ENCODE peak calls at places on chromosomes 12 and 14, in seven cellular contexts. S is BJ, M is endodermal cell, C is psoas muscle, E is astrocyte, H is IMR-90, P is RWPE2. X is an unnamed sample. For H3K27me3, the result is how much of the 10 kb centered on the place peaks cover.

GRCh38 chr14:88346048-88346639 is 23.1 kb upstream of the KCNK10 start:
- DNase-seq in S (peak), M (no peak), C (no peak), E (no peak), H (no peak), P (no peak), X (peak)

GRCh38 chr12:76153616-76154015 is 69.1 kb upstream of the NAP1L1 start:
- DNase-seq in S (no peak), M (no peak), C (no peak), E (no peak), H (no peak), P (no peak), X (no peak)

GRCh38 chr12:131830335-131831020 is 2.3 kb downstream of the MMP17 start:
- DNase-seq in S (no peak), M (peak), C (peak), E (peak), H (peak), P (peak), X (peak)

GRCh38 chr12:104410326-104410725 is 46.4 kb upstream of the CHST11 start:
- DNase-seq in S (no peak), M (no peak), C (no peak), E (no peak), H (no peak), P (no peak), X (peak)

GRCh38 chr12:1928439-1929121 is 10.1 kb upstream of the CACNA2D4 start:
- DNase-seq in S (no peak), M (peak), C (no peak), E (no peak), H (no peak), P (no peak), X (no peak)

GRCh38 chr12:6233121-6233971 is 33.1 kb downstream of the CD9 start:
- DNase-seq in S (no peak), M (no peak), C (peak), E (no peak), H (no peak), P (no peak), X (no peak)

GRCh38 chr12:15754233-15754632 is 35.0 kb downstream of the EPS8 start:
- DNase-seq in S (no peak), M (no peak), C (no peak), E (peak), H (peak), P (no peak), X (no peak)

GRCh38 chr14:36522347-36522971 is 2.4 kb upstream of the NKX2-1 start:
- DNase-seq in S (no peak), M (peak), C (no peak), E (no peak), H (no peak), P (no peak), X (no peak)

GRCh38 chr14:80202888-80203562 is 8.3 kb downstream of the DIO2 start:
- DNase-seq in S (no peak), M (peak), C (peak), E (no peak), H (no peak), P (peak), X (peak)

GRCh38 chr12:79300199-79300568 is 390.6 kb downstream of the PAWR start:
- DNase-seq in S (no peak), M (no peak), C (no peak), E (peak), H (peak), P (no peak), X (peak)

GRCh38 chr14:74019743-74020142 is 594 bp downstream of the BBOF1 start:
- DNase-seq in S (peak), M (no peak), C (no peak), E (peak), H (peak), P (no peak), X (no peak)

GRCh38 chr12:29662737-29663323 is 120.9 kb downstream of the TMTC1 start:
- DNase-seq in S (no peak), M (no peak), C (no peak), E (no peak), H (no peak), P (no peak), X (no peak)

GRCh38 chr14:95235351-95235750 is 78.0 kb upstream of the DICER1 start:
- DNase-seq in S (no peak), M (no peak), C (no peak), E (no peak), H (no peak), P (no peak), X (no peak)

GRCh38 chr12:89352242-89352491 is 134 bp downstream of the DUSP6 start:
- DNase-seq in S (no peak), M (no peak), C (no peak), E (no peak), H (no peak), P (no peak), X (no peak)

GRCh38 chr12:57627504-57628279 is 5.3 kb downstream of the B4GALNT1 start:
- DNase-seq in S (no peak), M (peak), C (peak), E (no peak), H (no peak), P (peak), X (no peak)

GRCh38 chr12:57630891-57631433 is 2.0 kb downstream of the B4GALNT1 start:
- DNase-seq in S (no peak), M (peak), C (no peak), E (no peak), H (no peak), P (no peak), X (no peak)

GRCh38 chr12:57628280-57629191 is 4.5 kb downstream of the B4GALNT1 start:
- DNase-seq in S (no peak), M (peak), C (peak), E (no peak), H (no peak), P (peak), X (no peak)

GRCh38 chr12:57631566-57632368 is 1.2 kb downstream of the B4GALNT1 start:
- DNase-seq in S (no peak), M (no peak), C (peak), E (no peak), H (no peak), P (no peak), X (no peak)

DNA sequence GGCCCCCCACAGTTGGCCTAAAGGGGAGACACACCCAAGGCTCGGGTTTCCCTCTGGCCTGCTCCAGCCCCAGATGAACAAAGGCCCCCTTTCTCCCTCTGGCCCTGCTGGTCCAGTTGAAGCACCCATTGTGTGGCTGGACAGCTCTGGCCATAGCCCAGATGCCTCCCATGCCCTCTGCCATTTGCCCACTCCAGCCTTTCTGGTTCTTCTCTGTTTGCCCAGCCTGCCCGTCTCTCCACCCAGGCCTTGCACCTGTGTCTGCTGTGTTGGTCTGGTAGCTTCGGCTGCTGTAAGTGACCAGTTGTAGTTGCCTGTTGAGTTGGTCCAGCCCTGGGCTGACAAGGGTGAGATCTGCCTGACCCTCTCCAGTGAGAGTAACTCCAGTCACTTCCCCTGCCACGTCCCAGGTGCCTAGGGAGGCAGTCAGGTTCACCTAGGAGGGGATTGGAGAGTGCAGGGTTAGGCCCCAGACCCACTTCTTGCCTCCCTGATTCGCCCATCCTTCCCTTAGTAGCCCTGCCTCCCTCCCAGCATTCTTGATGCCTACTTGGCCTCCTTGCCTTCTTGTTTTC is 3.0 kb downstream of the B4GALNT1 start:
- DNase-seq in S (no peak), M (peak), C (peak), E (no peak), H (no peak), P (no peak), X (no peak)
- H3K27me3 ChIP-seq in S (under half), M (half or more), C (under half), E (half or more), H (half or more), P (under half), X (under half)

DNA sequence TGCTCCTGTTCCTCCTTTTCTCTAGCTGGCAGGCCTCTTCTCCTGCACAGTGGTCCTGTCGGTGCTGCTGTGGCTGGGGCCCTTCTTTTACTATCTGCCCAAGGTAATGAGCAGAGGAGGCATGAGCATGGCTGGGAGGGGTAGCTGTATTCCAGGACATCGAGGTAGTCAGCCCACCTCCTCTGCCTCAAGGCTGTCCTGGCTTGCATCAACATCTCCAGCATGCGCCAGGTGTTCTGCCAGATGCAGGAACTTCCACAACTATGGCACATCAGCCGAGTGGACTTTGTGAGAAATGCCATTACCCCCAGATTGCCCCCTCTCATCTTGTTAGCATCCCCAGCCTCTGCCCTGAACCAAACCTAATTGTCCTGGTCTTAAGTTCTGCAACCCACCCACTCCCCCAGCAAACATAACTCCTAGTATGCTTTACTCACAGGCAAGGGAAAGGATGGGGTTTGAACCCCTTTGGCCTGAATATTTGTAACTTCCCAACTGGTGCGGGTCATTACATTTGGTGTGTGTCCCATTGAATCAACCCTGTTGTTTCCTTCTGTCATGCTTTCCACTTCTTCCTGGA is 9.1 kb downstream of the B4GALNT1 start:
- DNase-seq in S (no peak), M (no peak), C (no peak), E (no peak), H (no peak), P (no peak), X (no peak)
- H3K27me3 ChIP-seq in S (under half), M (half or more), C (under half), E (half or more), H (half or more), P (under half), X (under half)

GRCh38 chr12:3041558-3042164 is 35.5 kb upstream of the TSPAN9 start:
- DNase-seq in S (no peak), M (peak), C (peak), E (peak), H (peak), P (peak), X (peak)

GRCh38 chr12:3043406-3043805 is 33.8 kb upstream of the TSPAN9 start:
- DNase-seq in S (no peak), M (no peak), C (no peak), E (no peak), H (no peak), P (peak), X (no peak)

GRCh38 chr12:3042826-3043225 is 34.4 kb upstream of the TSPAN9 start:
- DNase-seq in S (no peak), M (no peak), C (no peak), E (no peak), H (no peak), P (peak), X (no peak)

GRCh38 chr12:3040663-3041544 is 36.3 kb upstream of the TSPAN9 start:
- DNase-seq in S (no peak), M (peak), C (no peak), E (no peak), H (no peak), P (peak), X (no peak)

GRCh38 chr12:3042394-3042793 is 34.8 kb upstream of the TSPAN9 start:
- DNase-seq in S (no peak), M (no peak), C (peak), E (no peak), H (no peak), P (peak), X (no peak)
- H3K27me3 ChIP-seq in S (under half), M (under half), C (under half), E (under half), H (under half), P (under half), X (under half)

GRCh38 chr14:39265741-39266588 is 32.2 kb downstream of the MIA2 start:
- DNase-seq in S (no peak), M (no peak), C (peak), E (peak), H (peak), P (no peak), X (peak)
- H3K27me3 ChIP-seq in S (under half), M (under half), C (under half), E (under half), H (under half), P (under half), X (under half)

GRCh38 chr14:104845033-104845666 is 19.9 kb upstream of the CEP170B start:
- DNase-seq in S (no peak), M (no peak), C (no peak), E (no peak), H (no peak), P (peak), X (no peak)
- H3K27me3 ChIP-seq in S (under half), M (under half), C (under half), E (under half), H (half or more), P (half or more), X (under half)

GRCh38 chr14:104599446-104599845 is 5.1 kb downstream of the TMEM179 start:
- DNase-seq in S (no peak), M (no peak), C (no peak), E (no peak), H (no peak), P (peak), X (no peak)
- H3K27me3 ChIP-seq in S (under half), M (under half), C (under half), E (under half), H (under half), P (under half), X (under half)